ENCODE peak calls at places on chromosomes 6 and 20, in six cellular contexts. Z is coronary artery, Y is fibroblast of the aortic adventitia, O is GM06990, Q is lower lobe of right lung, T is fibroblast of mammary gland. C is an unnamed sample.

GRCh38 chr6:56168601-56169000 is 78.8 kb downstream of the COL21A1 start:
- DNase-seq in O (no peak), Z (no peak), Q (no peak), T (peak), Y (no peak), C (peak)

GRCh38 chr6:105562027-105562426 is 159.1 kb upstream of the PREP start:
- DNase-seq in Z (no peak), O (no peak), T (no peak), Q (no peak), Y (no peak), C (no peak)

GRCh38 chr20:51995551-51995951 is 193.2 kb upstream of the SALL4 start:
- DNase-seq in Q (no peak), Z (no peak), Y (peak), O (no peak), T (peak), C (no peak)

GRCh38 chr6:26272171-26272631 is 92.8 kb upstream of the BTN3A2 start:
- DNase-seq in O (peak), Q (peak), T (no peak), Z (peak), Y (no peak), C (no peak)

GRCh38 chr20:59948828-59949720 is 8.9 kb downstream of the FAM217B start:
- DNase-seq in T (peak), Y (peak), Q (no peak), O (no peak), Z (no peak), C (peak)

GRCh38 chr6:53326372-53327016 is 22.3 kb downstream of the ELOVL5 start:
- DNase-seq in Z (no peak), T (peak), Y (peak), O (no peak), Q (no peak), C (peak)

GRCh38 chr6:133966654-133967300 is 13.8 kb downstream of the TBPL1 start:
- DNase-seq in Z (no peak), Y (no peak), Q (no peak), T (no peak), O (no peak), C (no peak)

GRCh38 chr6:16671302-16672289 is 89.7 kb downstream of the ATXN1 start:
- DNase-seq in T (no peak), O (no peak), Z (no peak), Q (no peak), Y (no peak), C (no peak)

GRCh38 chr20:20546402-20546801 is 166.0 kb downstream of the RALGAPA2 start:
- DNase-seq in Z (no peak), Y (no peak), Q (no peak), T (no peak), O (peak), C (no peak)

GRCh38 chr6:165883851-165884640 is 221.0 kb upstream of the PDE10A start:
- DNase-seq in Z (peak), Q (no peak), T (peak), Y (no peak), O (no peak), C (no peak)

GRCh38 chr20:54345301-54345724 is 130.1 kb upstream of the DOK5 start:
- DNase-seq in Z (no peak), T (peak), Y (peak), O (no peak), Q (no peak), C (peak)

GRCh38 chr6:159640722-159641482 is 52.1 kb downstream of the SOD2 start:
- DNase-seq in Q (no peak), Y (no peak), Z (no peak), T (no peak), O (no peak), C (no peak)

GRCh38 chr6:14671261-14671681 is 553.7 kb downstream of the CD83 start:
- DNase-seq in Z (no peak), T (peak), O (no peak), Y (peak), Q (no peak), C (peak)

GRCh38 chr6:33014841-33015634 is 5.6 kb upstream of the HLA-DOA start:
- DNase-seq in Q (no peak), T (peak), Z (no peak), Y (peak), O (peak), C (peak)

GRCh38 chr20:16485406-16485805 is 87.8 kb downstream of the KIF16B start:
- DNase-seq in Y (no peak), Z (no peak), Q (no peak), T (peak), O (no peak), C (peak)

GRCh38 chr6:3643921-3644320 is 107.6 kb downstream of the PXDC1 start:
- DNase-seq in Q (no peak), T (no peak), Z (peak), Y (no peak), O (no peak), C (no peak)

GRCh38 chr6:33711140-33712129 is at the start of gene UQCC2:
- DNase-seq in Y (peak), Q (peak), T (peak), Z (peak), O (peak), C (peak)

GRCh38 chr20:53574259-53574789 is 19.3 kb downstream of the ZNF217 start:
- DNase-seq in Y (no peak), O (no peak), Z (no peak), T (no peak), Q (no peak), C (no peak)

GRCh38 chr6:31267504-31268371 is 4.2 kb downstream of the HLA-C start:
- DNase-seq in Y (no peak), Z (no peak), O (no peak), Q (no peak), T (no peak), C (no peak)

GRCh38 chr20:36791862-36792261 is 18.3 kb upstream of the DSN1 start:
- DNase-seq in Q (no peak), T (no peak), O (no peak), Y (no peak), Z (no peak), C (no peak)

GRCh38 chr6:53915292-53915691 is 120.5 kb downstream of the LRRC1 start:
- DNase-seq in Y (no peak), Z (no peak), O (no peak), T (no peak), Q (no peak), C (no peak)

GRCh38 chr6:111087871-111088667 is 766 bp downstream of the SLC16A10 start:
- DNase-seq in O (peak), Y (no peak), Z (no peak), T (no peak), Q (peak), C (peak)

GRCh38 chr6:6856538-6857523 is 250.9 kb upstream of the RREB1 start:
- DNase-seq in T (peak), Q (peak), O (peak), Z (peak), Y (peak), C (no peak)

GRCh38 chr6:100276311-100277057 is 188.2 kb downstream of the SIM1 start:
- DNase-seq in Z (no peak), O (no peak), Q (no peak), T (no peak), Y (no peak), C (no peak)

GRCh38 chr6:111997863-111998191 is 56.1 kb upstream of the CCN6 start:
- DNase-seq in Q (no peak), Z (peak), Y (peak), O (no peak), T (peak), C (no peak)

GRCh38 chr20:54397292-54398155 is 77.9 kb upstream of the DOK5 start:
- DNase-seq in Y (peak), T (no peak), Z (no peak), O (peak), Q (no peak), C (no peak)

GRCh38 chr6:152185158-152185574 is 377.7 kb downstream of the ESR1 start:
- DNase-seq in Y (no peak), Q (no peak), Z (no peak), T (no peak), O (peak), C (no peak)

GRCh38 chr6:90917371-90917770 is 330.5 kb upstream of the MAP3K7 start:
- DNase-seq in O (no peak), Q (no peak), T (no peak), Z (no peak), Y (no peak), C (no peak)

GRCh38 chr6:95417856-95418255 is 159.5 kb upstream of the MANEA start:
- DNase-seq in Q (no peak), O (no peak), T (no peak), Z (no peak), Y (no peak), C (no peak)

GRCh38 chr6:12403201-12403826 is 113.2 kb downstream of the EDN1 start:
- DNase-seq in Z (no peak), T (peak), Q (no peak), Y (peak), O (no peak), C (peak)

GRCh38 chr20:36572701-36573102 is 695 bp upstream of the TGIF2 start:
- DNase-seq in Q (no peak), Z (no peak), T (peak), Y (no peak), O (no peak), C (peak)

GRCh38 chr20:45833883-45834796 is 541 bp downstream of the SNX21 start:
- DNase-seq in Q (peak), Y (peak), O (peak), T (peak), Z (peak), C (no peak)

GRCh38 chr6:34484899-34485298 is 19.0 kb downstream of the PACSIN1 start:
- DNase-seq in Y (no peak), Q (no peak), O (peak), T (no peak), Z (no peak), C (no peak)

GRCh38 chr6:69791065-69791471 is 5.7 kb downstream of the LMBRD1 start:
- DNase-seq in Y (no peak), T (peak), O (no peak), Z (no peak), Q (no peak), C (peak)

GRCh38 chr6:69792292-69792691 is 4.5 kb downstream of the LMBRD1 start:
- DNase-seq in Q (no peak), O (no peak), T (no peak), Y (no peak), Z (no peak), C (no peak)

GRCh38 chr6:69796627-69797390 is at the start of gene LMBRD1:
- DNase-seq in O (peak), Z (peak), T (peak), Y (peak), Q (peak), C (peak)

GRCh38 chr6:69796081-69796626 is 656 bp downstream of the LMBRD1 start:
- DNase-seq in Y (peak), Z (no peak), O (no peak), Q (no peak), T (peak), C (peak)

DNA sequence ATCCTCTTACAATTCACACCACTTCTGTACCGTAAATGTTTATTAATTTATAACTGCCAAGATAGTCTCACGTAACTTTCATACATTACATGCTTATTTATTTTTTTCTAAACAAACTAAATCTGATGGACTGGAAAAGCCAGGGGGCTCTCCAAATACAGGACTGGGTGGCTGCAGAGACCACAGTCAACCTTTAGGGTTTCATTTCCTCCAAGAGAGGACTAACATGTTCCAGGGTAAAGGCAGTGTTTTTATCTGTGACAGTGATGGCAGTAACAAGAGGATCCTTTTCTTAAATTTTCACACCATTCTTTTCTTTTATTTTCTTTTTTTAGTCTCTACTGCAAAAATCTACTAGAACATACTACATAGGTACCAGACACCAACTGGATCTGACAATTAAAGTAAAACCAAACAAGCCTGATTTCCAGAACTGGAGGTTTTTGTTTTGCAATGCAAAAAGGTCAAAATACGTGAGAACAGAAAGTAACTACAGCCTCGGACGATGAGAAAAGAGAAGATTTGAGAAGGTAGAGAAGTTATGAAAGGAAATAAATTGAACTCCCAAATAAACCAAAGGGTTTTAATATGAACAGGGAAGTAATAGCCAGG is 1.2 kb downstream of the LMBRD1 start:
- DNase-seq in T (no peak), O (peak), Z (no peak), Y (peak), Q (no peak), C (no peak)
- TF ChIP-seq CTCF in T (no peak), O (peak), Z (no peak), Y (peak), Q (no peak), C (no peak)

GRCh38 chr6:131954775-131955107 is 3.6 kb upstream of the CCN2 start:
- DNase-seq in Q (peak), Y (peak), O (no peak), Z (peak), T (peak), C (peak)
- H3K4me3 ChIP-seq in Q (peak), Y (no peak), O (no peak), Z (peak), T (no peak), C (no peak)

GRCh38 chr20:64131406-64131805 is 24.0 kb upstream of the NPBWR2 start:
- DNase-seq in T (peak), Q (peak), Y (peak), O (no peak), Z (no peak), C (peak)
- TF ChIP-seq CTCF in T (peak), Q (no peak), Y (peak), O (no peak), Z (no peak), C (peak)

DNA sequence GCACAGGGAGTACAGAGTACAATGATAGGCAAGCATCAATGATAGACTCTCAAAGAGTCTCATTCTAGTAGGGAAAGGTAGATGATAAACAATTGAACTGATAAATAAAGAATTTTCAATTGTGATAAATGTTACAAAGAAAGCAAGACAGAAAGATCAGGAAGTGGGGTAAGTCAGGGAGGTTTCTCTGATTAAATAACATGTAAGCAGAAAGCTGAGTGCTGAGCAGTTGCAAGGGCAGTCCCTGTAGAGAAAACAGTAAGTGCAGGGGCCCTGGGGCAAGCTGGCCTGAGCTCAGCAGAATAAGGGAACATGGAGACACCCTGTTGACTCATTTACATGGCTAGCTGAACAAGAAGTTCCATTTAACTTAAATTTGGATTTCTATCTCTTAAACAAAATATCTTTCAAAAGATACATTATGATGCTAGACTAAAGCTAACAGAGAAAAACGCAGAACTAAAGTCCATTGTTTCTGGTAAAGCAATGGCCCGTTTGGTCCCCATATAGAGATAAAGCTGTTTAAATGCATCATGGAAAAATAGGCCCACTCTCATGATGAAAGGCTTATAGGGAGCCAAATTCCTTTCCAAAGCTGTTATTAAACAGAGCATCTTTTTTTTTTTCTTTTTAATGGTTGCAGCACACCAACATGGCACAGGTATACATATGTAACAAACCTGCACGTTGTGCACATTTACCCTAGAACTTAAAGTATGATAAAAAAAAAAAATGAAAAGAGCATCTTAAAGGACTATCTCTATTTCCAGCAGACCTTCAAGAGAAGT is 5.3 kb upstream of the TNFAIP3 start:
- DNase-seq in Q (no peak), Z (no peak), T (no peak), Y (no peak), O (no peak), C (no peak)
- H3K4me3 ChIP-seq in Q (no peak), Z (no peak), T (no peak), Y (no peak), O (no peak), C (no peak)

C was measured in foreskin fibroblast.